ENCODE peak calls at places on chromosomes 13 and 19, in five cellular contexts. P is IMR-90; U is neural progenitor cell; N is thoracic aorta; F is naive thymus-derived CD4-positive, alpha-beta T cell. Y is an unnamed sample.

GRCh38 chr13:52827839-52828238 is 20.6 kb downstream of the PCDH8 start:
- DNase-seq in F (no peak), P (no peak), N (no peak), U (no peak), Y (no peak)

GRCh38 chr13:99446242-99446641 is 55.0 kb upstream of the TM9SF2 start:
- DNase-seq in F (no peak), P (no peak), U (no peak), N (no peak), Y (no peak)

GRCh38 chr13:99119686-99120085 is 81.0 kb upstream of the UBAC2 start:
- DNase-seq in F (no peak), U (no peak), N (no peak), P (no peak), Y (no peak)

GRCh38 chr13:21113851-21114306 is 52.5 kb upstream of the LATS2 start:
- DNase-seq in U (no peak), P (no peak), F (no peak), N (no peak), Y (no peak)

GRCh38 chr19:58279925-58280316 is 1.2 kb downstream of the ZNF8 start:
- DNase-seq in F (no peak), N (no peak), U (no peak), P (no peak), Y (no peak)

GRCh38 chr19:46081928-46082727 is 41.3 kb upstream of the IGFL4 start:
- DNase-seq in U (peak; percentile 65), F (peak; percentile 7), N (no peak), P (peak; percentile 67), Y (no peak)

GRCh38 chr19:15614507-15615379 is at the start of gene CYP4F8:
- DNase-seq in U (no peak), N (no peak), F (no peak), P (no peak), Y (no peak)

GRCh38 chr19:12295191-12295590 is 508 bp upstream of the ZNF44 start:
- DNase-seq in P (no peak), F (no peak), U (no peak), N (no peak), Y (no peak)

GRCh38 chr19:11239377-11240000 is at the start of gene ANGPTL8:
- DNase-seq in P (no peak), N (no peak), U (no peak), F (no peak), Y (no peak)

GRCh38 chr19:54482889-54483288 is 9.8 kb upstream of the CDC42EP5 start:
- DNase-seq in P (no peak), U (no peak), F (no peak), N (no peak), Y (no peak)

GRCh38 chr13:99617474-99618255 is 116.4 kb downstream of the TM9SF2 start:
- DNase-seq in N (no peak), F (no peak), P (peak; percentile 38), U (peak; percentile 83), Y (no peak)

GRCh38 chr19:47609885-47610545 is 1.1 kb downstream of the BICRA start:
- DNase-seq in U (peak; percentile 84), P (peak; percentile 26), F (peak; percentile 58), N (no peak), Y (no peak)

GRCh38 chr13:22001336-22001735 is 330.5 kb downstream of the FGF9 start:
- DNase-seq in P (no peak), F (no peak), N (no peak), U (no peak), Y (no peak)

GRCh38 chr19:42155796-42156195 is 23.6 kb upstream of the POU2F2 start:
- DNase-seq in U (no peak), N (no peak), P (no peak), F (no peak), Y (no peak)

GRCh38 chr19:42153606-42154405 is 21.6 kb upstream of the POU2F2 start:
- DNase-seq in U (no peak), N (no peak), P (no peak), F (no peak), Y (no peak)

GRCh38 chr19:42156571-42156970 is 24.3 kb upstream of the POU2F2 start:
- DNase-seq in F (no peak), N (no peak), U (no peak), P (no peak), Y (no peak)

GRCh38 chr19:42152876-42153275 is 20.6 kb upstream of the POU2F2 start:
- DNase-seq in N (no peak), F (no peak), P (no peak), U (no peak), Y (no peak)

DNA sequence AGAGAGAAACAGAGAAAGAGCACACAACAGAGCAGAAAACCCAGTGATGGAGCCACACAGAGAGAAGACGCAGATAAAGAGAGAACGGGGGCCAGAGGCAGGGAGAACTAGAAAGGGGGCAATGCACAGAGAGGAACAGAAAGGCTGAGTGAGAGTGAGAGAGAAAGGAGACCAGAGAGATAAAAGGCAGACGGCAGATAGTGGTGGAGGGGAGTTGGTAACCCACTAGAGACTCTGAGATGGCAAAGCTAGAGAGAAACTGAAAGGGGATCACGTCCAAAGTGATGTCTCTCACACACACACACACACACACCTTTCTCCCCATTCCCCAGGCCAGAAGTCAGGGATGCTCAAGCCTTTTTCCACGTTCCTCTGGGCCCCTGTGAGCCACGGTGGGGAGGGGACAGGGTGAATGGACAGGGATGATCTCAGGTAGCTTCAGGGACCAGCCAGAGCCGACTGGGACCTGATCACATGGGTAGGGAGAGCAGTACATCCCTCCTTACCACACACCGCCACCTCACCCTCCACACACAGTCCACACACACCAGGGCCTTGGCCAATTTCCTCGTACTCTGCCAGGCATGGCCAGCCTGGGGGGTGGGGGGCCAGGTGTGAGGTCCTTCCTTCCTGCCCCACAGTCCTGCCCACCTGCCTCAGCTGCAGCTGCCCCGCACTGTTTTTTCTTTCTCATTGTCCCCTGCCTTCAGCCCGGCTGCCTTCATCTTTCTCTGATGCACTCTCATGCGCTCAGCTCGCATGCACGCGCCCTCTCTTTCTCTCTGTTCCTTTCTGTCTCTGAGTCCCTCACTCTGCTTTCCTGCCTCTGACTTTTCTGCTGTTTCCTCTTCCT is 22.5 kb upstream of the POU2F2 start:
- DNase-seq in U (no peak), F (no peak), P (no peak), N (no peak), Y (no peak)
- H3K4me1 ChIP-seq in U (peaks cover 30% of the 10 kb centered on the region), F (peaks cover 3% of the 10 kb centered on the region), P (no peaks in the 10 kb centered on the region), N (no peaks in the 10 kb centered on the region), Y (no peaks in the 10 kb centered on the region)

GRCh38 chr13:27919299-27919933 is 384 bp upstream of the PDX1 start:
- DNase-seq in U (no peak), F (no peak), N (no peak), P (no peak), Y (no peak)
- H3K4me3 ChIP-seq in U (peak overlapping the region; percentile 37), F (no peak overlapping the region), N (peak overlapping the region; percentile 67), P (no peak overlapping the region), Y (peak overlapping the region; percentile 18)

GRCh38 chr19:2867025-2867991 is at the start of gene ZNF556:
- DNase-seq in P (no peak), F (no peak), U (no peak), N (no peak), Y (no peak)
- H3K4me1 ChIP-seq in P (no peaks in the 10 kb centered on the region), F (no peaks in the 10 kb centered on the region), U (no peaks in the 10 kb centered on the region), N (no peaks in the 10 kb centered on the region), Y (no peaks in the 10 kb centered on the region)

GRCh38 chr13:109995578-109995977 is 209.2 kb upstream of the IRS2 start:
- DNase-seq in N (no peak), U (no peak), P (no peak), F (no peak), Y (no peak)
- H3K4me3 ChIP-seq in N (no peak overlapping the region), U (no peak overlapping the region), P (no peak overlapping the region), F (no peak overlapping the region), Y (no peak overlapping the region)

GRCh38 chr19:3615524-3616135 is 9.0 kb upstream of the TBXA2R start:
- DNase-seq in P (no peak), F (no peak), N (no peak), U (no peak), Y (peak; percentile 33)
- H3K4me1 ChIP-seq in P (peaks cover 3% of the 10 kb centered on the region), F (no peaks in the 10 kb centered on the region), N (peaks cover 3% of the 10 kb centered on the region), U (no peaks in the 10 kb centered on the region), Y (no peaks in the 10 kb centered on the region)

GRCh38 chr19:48624791-48625723 is 5.8 kb downstream of the SPHK2 start:
- DNase-seq in P (no peak), U (peak; percentile 59), N (no peak), F (no peak), Y (no peak)
- H3K4me3 ChIP-seq in P (peak overlapping the region; percentile 49), U (peak overlapping the region; percentile 79), N (peak overlapping the region; percentile 82), F (no peak overlapping the region), Y (no peak overlapping the region)

GRCh38 chr19:1245468-1245867 is 2.9 kb upstream of the MIDN start:
- DNase-seq in N (no peak), F (no peak), U (no peak), P (no peak), Y (no peak)
- H3K4me1 ChIP-seq in N (peaks cover 43% of the 10 kb centered on the region), F (peaks cover 31% of the 10 kb centered on the region), U (peaks cover 8% of the 10 kb centered on the region), P (peaks cover 19% of the 10 kb centered on the region), Y (peaks cover 23% of the 10 kb centered on the region)

DNA sequence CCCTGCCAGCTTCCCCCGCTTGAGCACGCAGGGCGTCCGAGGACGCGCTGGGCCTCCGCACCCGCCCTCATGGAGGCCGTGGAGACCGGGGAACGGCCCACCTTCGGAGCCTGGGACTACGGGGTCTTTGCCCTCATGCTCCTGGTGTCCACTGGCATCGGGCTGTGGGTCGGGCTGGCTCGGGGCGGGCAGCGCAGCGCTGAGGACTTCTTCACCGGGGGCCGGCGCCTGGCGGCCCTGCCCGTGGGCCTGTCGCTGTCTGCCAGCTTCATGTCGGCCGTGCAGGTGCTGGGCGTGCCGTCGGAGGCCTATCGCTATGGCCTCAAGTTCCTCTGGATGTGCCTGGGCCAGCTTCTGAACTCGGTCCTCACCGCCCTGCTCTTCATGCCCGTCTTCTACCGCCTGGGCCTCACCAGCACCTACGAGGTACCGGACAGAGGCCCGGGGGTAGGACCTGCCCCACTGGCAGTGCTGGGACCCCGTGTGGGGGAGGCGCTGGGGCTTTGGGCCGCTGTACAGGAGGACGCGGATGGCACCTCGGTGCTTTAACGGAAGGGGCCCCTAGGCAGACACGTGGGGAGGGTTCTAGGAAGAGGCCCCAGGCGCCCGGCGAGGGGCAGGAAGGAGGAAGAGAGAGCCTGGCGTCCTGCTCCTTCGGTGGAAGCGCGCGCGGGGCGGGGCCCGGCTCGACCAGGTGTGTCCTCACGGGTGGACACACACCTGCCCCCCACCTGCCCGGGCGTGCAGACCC is 681 bp downstream of the SLC5A5 start:
- DNase-seq in U (no peak), N (no peak), F (peak; percentile 41), P (no peak), Y (no peak)
- H3K4me3 ChIP-seq in U (no peak overlapping the region), N (peak overlapping the region; percentile 42), F (peak overlapping the region; percentile 67), P (no peak overlapping the region), Y (no peak overlapping the region)